ENCODE peak calls at places on chromosomes 11 and 22, in seven cellular contexts. One of them, this sample, is unnamed.

GRCh38 chr11:99019676-99020075 is 1.1 kb upstream of the CNTN5 start:
- DNase-seq in spleen: no peak
- DNase-seq in body of pancreas: no peak
- DNase-seq in aorta: no peak
- DNase-seq in tibial nerve: no peak
- DNase-seq in trophoblast cell: no peak
- DNase-seq in heart left ventricle: no peak
- DNase-seq in this sample: no peak

GRCh38 chr11:12201016-12201985 is 90.9 kb downstream of the MICAL2 start:
- DNase-seq in spleen: no peak
- DNase-seq in body of pancreas: no peak
- DNase-seq in aorta: peak; percentile 88
- DNase-seq in tibial nerve: no peak
- DNase-seq in trophoblast cell: peak; percentile 94
- DNase-seq in heart left ventricle: peak; percentile 86
- DNase-seq in this sample: no peak

GRCh38 chr22:23856721-23857605 is 712 bp upstream of the SLC2A11 start:
- DNase-seq in spleen: peak; percentile 88
- DNase-seq in body of pancreas: peak; percentile 57
- DNase-seq in aorta: peak; percentile 66
- DNase-seq in tibial nerve: no peak
- DNase-seq in trophoblast cell: peak; percentile 94
- DNase-seq in heart left ventricle: peak; percentile 61
- DNase-seq in this sample: no peak

GRCh38 chr11:921921-922678 is 3.6 kb upstream of the AP2A2 start:
- DNase-seq in spleen: no peak
- DNase-seq in body of pancreas: no peak
- DNase-seq in aorta: no peak
- DNase-seq in tibial nerve: no peak
- DNase-seq in trophoblast cell: no peak
- DNase-seq in heart left ventricle: no peak
- DNase-seq in this sample: no peak

GRCh38 chr22:44026630-44027511 is 2.8 kb downstream of the PARVB start:
- DNase-seq in spleen: peak; percentile 95
- DNase-seq in body of pancreas: peak; percentile 42
- DNase-seq in aorta: peak; percentile 92
- DNase-seq in tibial nerve: peak; percentile 50
- DNase-seq in trophoblast cell: peak; percentile 53
- DNase-seq in heart left ventricle: peak; percentile 88
- DNase-seq in this sample: peak; percentile 78

GRCh38 chr11:93740031-93740801 is 1.1 kb downstream of the TAF1D start:
- DNase-seq in spleen: peak; percentile 78
- DNase-seq in body of pancreas: peak; percentile 25
- DNase-seq in aorta: no peak
- DNase-seq in tibial nerve: no peak
- DNase-seq in trophoblast cell: peak; percentile 82
- DNase-seq in heart left ventricle: no peak
- DNase-seq in this sample: no peak

GRCh38 chr11:30345644-30346043 is 22.7 kb downstream of the ARL14EP start:
- DNase-seq in spleen: no peak
- DNase-seq in body of pancreas: no peak
- DNase-seq in aorta: no peak
- DNase-seq in tibial nerve: no peak
- DNase-seq in trophoblast cell: no peak
- DNase-seq in heart left ventricle: no peak
- DNase-seq in this sample: no peak

GRCh38 chr11:91243065-91243464 is 981.6 kb upstream of the FAT3 start:
- DNase-seq in spleen: no peak
- DNase-seq in body of pancreas: no peak
- DNase-seq in aorta: no peak
- DNase-seq in tibial nerve: no peak
- DNase-seq in trophoblast cell: no peak
- DNase-seq in heart left ventricle: no peak
- DNase-seq in this sample: no peak

GRCh38 chr22:30201970-30202369 is 44.6 kb downstream of the LIF start:
- DNase-seq in spleen: no peak
- DNase-seq in body of pancreas: no peak
- DNase-seq in aorta: no peak
- DNase-seq in tibial nerve: no peak
- DNase-seq in trophoblast cell: no peak
- DNase-seq in heart left ventricle: no peak
- DNase-seq in this sample: no peak

GRCh38 chr22:50271519-50271970 is 1.4 kb upstream of the MAPK11 start:
- DNase-seq in spleen: peak; percentile 88
- DNase-seq in body of pancreas: peak; percentile 58
- DNase-seq in aorta: no peak
- DNase-seq in tibial nerve: no peak
- DNase-seq in trophoblast cell: peak; percentile 68
- DNase-seq in heart left ventricle: peak; percentile 77
- DNase-seq in this sample: peak; percentile 77

GRCh38 chr11:60763692-60764369 is 7.2 kb downstream of the MS4A15 start:
- DNase-seq in spleen: peak; percentile 68
- DNase-seq in body of pancreas: no peak
- DNase-seq in aorta: no peak
- DNase-seq in tibial nerve: no peak
- DNase-seq in trophoblast cell: peak; percentile 81
- DNase-seq in heart left ventricle: no peak
- DNase-seq in this sample: no peak

GRCh38 chr22:29144786-29145160 is 60.9 kb upstream of the EMID1 start:
- DNase-seq in spleen: no peak
- DNase-seq in body of pancreas: no peak
- DNase-seq in aorta: no peak
- DNase-seq in tibial nerve: no peak
- DNase-seq in trophoblast cell: no peak
- DNase-seq in heart left ventricle: no peak
- DNase-seq in this sample: no peak

GRCh38 chr11:62553839-62554361 is 7.3 kb upstream of the AHNAK start:
- DNase-seq in spleen: no peak
- DNase-seq in body of pancreas: no peak
- DNase-seq in aorta: peak; percentile 45
- DNase-seq in tibial nerve: no peak
- DNase-seq in trophoblast cell: no peak
- DNase-seq in heart left ventricle: no peak
- DNase-seq in this sample: peak; percentile 19

GRCh38 chr11:4071828-4072421 is 22.7 kb upstream of the RRM1 start:
- DNase-seq in spleen: no peak
- DNase-seq in body of pancreas: no peak
- DNase-seq in aorta: no peak
- DNase-seq in tibial nerve: no peak
- DNase-seq in trophoblast cell: peak; percentile 34
- DNase-seq in heart left ventricle: no peak
- DNase-seq in this sample: no peak

GRCh38 chr22:36816338-36816634 is 549 bp downstream of the PVALB start:
- DNase-seq in spleen: no peak
- DNase-seq in body of pancreas: no peak
- DNase-seq in aorta: no peak
- DNase-seq in tibial nerve: no peak
- DNase-seq in trophoblast cell: no peak
- DNase-seq in heart left ventricle: no peak
- DNase-seq in this sample: no peak

GRCh38 chr11:65421204-65422103 is 1.1 kb upstream of the NEAT1 start:
- DNase-seq in spleen: peak; percentile 95
- DNase-seq in body of pancreas: peak; percentile 97
- DNase-seq in aorta: peak; percentile 97
- DNase-seq in tibial nerve: peak; percentile 92
- DNase-seq in trophoblast cell: peak; percentile 98
- DNase-seq in heart left ventricle: peak; percentile 95
- DNase-seq in this sample: peak; percentile 93

GRCh38 chr11:57460017-57460755 is at the start of gene RTN4RL2:
- DNase-seq in spleen: peak; percentile 86
- DNase-seq in body of pancreas: peak; percentile 51
- DNase-seq in aorta: peak; percentile 64
- DNase-seq in tibial nerve: no peak
- DNase-seq in trophoblast cell: peak; percentile 50
- DNase-seq in heart left ventricle: peak; percentile 62
- DNase-seq in this sample: peak; percentile 77

GRCh38 chr11:78138281-78138680 is 1.1 kb downstream of the ALG8 start:
- DNase-seq in spleen: no peak
- DNase-seq in body of pancreas: no peak
- DNase-seq in aorta: no peak
- DNase-seq in tibial nerve: no peak
- DNase-seq in trophoblast cell: peak; percentile 63
- DNase-seq in heart left ventricle: no peak
- DNase-seq in this sample: no peak

GRCh38 chr11:10261821-10262220 is 32.2 kb downstream of the SBF2 start:
- DNase-seq in spleen: no peak
- DNase-seq in body of pancreas: no peak
- DNase-seq in aorta: no peak
- DNase-seq in tibial nerve: no peak
- DNase-seq in trophoblast cell: no peak
- DNase-seq in heart left ventricle: no peak
- DNase-seq in this sample: no peak

GRCh38 chr22:38017272-38017920 is 33.0 kb upstream of the SOX10 start:
- DNase-seq in spleen: no peak
- DNase-seq in body of pancreas: peak; percentile 68
- DNase-seq in aorta: peak; percentile 94
- DNase-seq in tibial nerve: peak; percentile 75
- DNase-seq in trophoblast cell: peak; percentile 8
- DNase-seq in heart left ventricle: peak; percentile 89
- DNase-seq in this sample: peak; percentile 76

GRCh38 chr11:1867381-1867780 is 14.5 kb downstream of the LSP1 start:
- DNase-seq in spleen: peak; percentile 75
- DNase-seq in body of pancreas: no peak
- DNase-seq in aorta: no peak
- DNase-seq in tibial nerve: no peak
- DNase-seq in trophoblast cell: no peak
- DNase-seq in heart left ventricle: peak; percentile 18
- DNase-seq in this sample: peak; percentile 36

GRCh38 chr22:38034884-38035529 is 22.2 kb upstream of the PICK1 start:
- DNase-seq in spleen: no peak
- DNase-seq in body of pancreas: no peak
- DNase-seq in aorta: no peak
- DNase-seq in tibial nerve: no peak
- DNase-seq in trophoblast cell: no peak
- DNase-seq in heart left ventricle: no peak
- DNase-seq in this sample: peak; percentile 28

DNA sequence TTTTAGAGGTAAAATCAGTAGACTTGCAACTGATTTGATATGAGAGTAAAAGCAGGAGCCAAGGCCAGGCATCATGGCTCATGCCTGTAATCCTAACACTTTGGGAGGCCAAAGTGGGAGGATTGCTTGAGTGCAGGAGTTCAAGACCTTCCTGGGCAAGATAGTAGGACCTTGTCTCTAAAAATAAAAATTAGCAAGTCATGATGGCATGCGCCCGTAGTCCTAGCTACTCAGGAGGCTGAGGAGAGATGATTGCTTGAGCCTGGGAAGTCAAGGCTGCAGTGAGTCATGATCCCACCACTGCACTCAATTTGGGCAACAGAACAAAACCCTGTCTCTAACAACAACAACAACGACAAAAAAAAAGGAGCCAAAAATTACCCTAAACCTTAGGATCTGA is 13.5 kb downstream of the SGSM3 start:
- DNase-seq in spleen: no peak
- DNase-seq in body of pancreas: no peak
- DNase-seq in aorta: no peak
- DNase-seq in tibial nerve: no peak
- DNase-seq in trophoblast cell: peak; percentile 56
- DNase-seq in heart left ventricle: no peak
- DNase-seq in this sample: no peak
- H3K27ac ChIP-seq in spleen: no peak overlapping the region
- H3K27ac ChIP-seq in body of pancreas: peak overlapping the region; percentile 93
- H3K27ac ChIP-seq in aorta: no peak overlapping the region
- H3K27ac ChIP-seq in tibial nerve: no peak overlapping the region
- H3K27ac ChIP-seq in trophoblast cell: no peak overlapping the region
- H3K27ac ChIP-seq in heart left ventricle: no peak overlapping the region
- H3K27ac ChIP-seq in this sample: no peak overlapping the region

DNA sequence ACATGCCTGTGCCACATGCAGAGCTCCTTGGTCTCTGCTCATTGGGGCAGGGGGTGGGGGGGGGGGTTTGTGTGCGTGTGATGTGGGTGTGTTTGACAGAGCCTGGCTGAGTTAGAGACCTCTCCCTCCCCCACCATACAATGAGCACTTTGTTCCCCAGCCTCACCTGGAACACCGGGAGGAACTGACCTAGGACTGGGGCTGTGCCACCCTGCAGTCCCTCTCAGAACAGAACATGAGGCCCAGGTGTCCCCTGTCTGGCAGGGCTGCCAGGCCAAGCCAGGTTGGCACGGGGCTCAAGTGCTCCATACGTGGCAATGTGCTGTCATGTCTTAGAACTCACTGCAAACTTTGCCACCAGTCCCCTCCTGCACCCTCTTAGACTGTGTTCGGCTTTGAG is 96.5 kb downstream of the TP53I11 start:
- DNase-seq in spleen: no peak
- DNase-seq in body of pancreas: peak; percentile 48
- DNase-seq in aorta: no peak
- DNase-seq in tibial nerve: no peak
- DNase-seq in trophoblast cell: no peak
- DNase-seq in heart left ventricle: no peak
- DNase-seq in this sample: no peak
- H3K27ac ChIP-seq in spleen: no peak overlapping the region
- H3K27ac ChIP-seq in body of pancreas: no peak overlapping the region
- H3K27ac ChIP-seq in aorta: no peak overlapping the region
- H3K27ac ChIP-seq in tibial nerve: no peak overlapping the region
- H3K27ac ChIP-seq in trophoblast cell: no peak overlapping the region
- H3K27ac ChIP-seq in heart left ventricle: peak overlapping the region; percentile 8
- H3K27ac ChIP-seq in this sample: no peak overlapping the region

DNA sequence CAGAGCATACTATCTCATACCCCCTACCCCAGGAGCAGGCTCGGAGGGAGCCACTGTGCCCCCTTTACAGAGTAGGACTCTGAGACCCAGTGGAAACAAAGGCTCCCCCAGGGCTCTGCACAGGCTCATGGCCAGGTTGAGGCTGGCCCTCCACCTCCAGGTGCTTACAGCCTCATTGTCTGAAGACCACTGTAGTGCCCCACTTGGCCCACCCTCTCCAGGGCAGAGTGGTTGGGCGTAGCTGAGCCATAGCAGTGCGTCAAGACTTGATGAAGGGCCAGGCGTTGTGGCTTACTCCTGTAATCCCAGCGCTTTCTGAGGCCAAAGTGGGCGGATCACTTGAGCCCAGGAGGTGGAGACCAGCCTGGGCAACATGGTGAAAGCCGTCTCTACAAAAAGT is 1.7 kb downstream of the ANKRD13D start:
- DNase-seq in spleen: peak; percentile 77
- DNase-seq in body of pancreas: no peak
- DNase-seq in aorta: peak; percentile 82
- DNase-seq in tibial nerve: no peak
- DNase-seq in trophoblast cell: no peak
- DNase-seq in heart left ventricle: peak; percentile 67
- DNase-seq in this sample: peak; percentile 21
- H3K27ac ChIP-seq in spleen: peak overlapping the region; percentile 13
- H3K27ac ChIP-seq in body of pancreas: no peak overlapping the region
- H3K27ac ChIP-seq in aorta: no peak overlapping the region
- H3K27ac ChIP-seq in tibial nerve: peak overlapping the region; percentile 90
- H3K27ac ChIP-seq in trophoblast cell: no peak overlapping the region
- H3K27ac ChIP-seq in heart left ventricle: peak overlapping the region; percentile 95
- H3K27ac ChIP-seq in this sample: no peak overlapping the region

GRCh38 chr11:8810331-8811301 is 100.4 kb upstream of the AKIP1 start:
- DNase-seq in spleen: peak; percentile 90
- DNase-seq in body of pancreas: peak; percentile 90
- DNase-seq in aorta: peak; percentile 86
- DNase-seq in tibial nerve: peak; percentile 61
- DNase-seq in trophoblast cell: no peak
- DNase-seq in heart left ventricle: peak; percentile 89
- DNase-seq in this sample: peak; percentile 84
- H3K27ac ChIP-seq in spleen: peak overlapping the region; percentile 49
- H3K27ac ChIP-seq in body of pancreas: peak overlapping the region; percentile 87
- H3K27ac ChIP-seq in aorta: peak overlapping the region; percentile 46
- H3K27ac ChIP-seq in tibial nerve: peak overlapping the region; percentile 95
- H3K27ac ChIP-seq in trophoblast cell: peak overlapping the region; percentile 52
- H3K27ac ChIP-seq in heart left ventricle: peak overlapping the region; percentile 90
- H3K27ac ChIP-seq in this sample: peak overlapping the region; percentile 39

This sample was measured in right lobe of liver.